ENCODE peak calls at places on chromosomes 12 and 14, in eight cellular contexts. One of them, this sample, is unnamed.

GRCh38 chr12:103401421-103401820 is 94.3 kb downstream of the C12orf42 start:
- DNase-seq in AG10803: no peak
- DNase-seq in endothelial cell: no peak
- DNase-seq in AG09309: no peak
- DNase-seq in AG09319: no peak
- DNase-seq in HFFc6: no peak
- DNase-seq in progenitor cell of endocrine pancreas: no peak
- DNase-seq in CD14-positive monocyte: no peak
- DNase-seq in this sample: no peak

GRCh38 chr14:55180434-55180833 is 11.0 kb downstream of the DLGAP5 start:
- DNase-seq in endothelial cell: no peak
- DNase-seq in AG09319: no peak
- DNase-seq in AG10803: no peak
- DNase-seq in AG09309: no peak
- DNase-seq in HFFc6: no peak
- DNase-seq in progenitor cell of endocrine pancreas: no peak
- DNase-seq in CD14-positive monocyte: no peak
- DNase-seq in this sample: peak

GRCh38 chr14:24965934-24966593 is 83.9 kb downstream of the STXBP6 start:
- DNase-seq in AG09309: peak
- DNase-seq in AG09319: peak
- DNase-seq in CD14-positive monocyte: no peak
- DNase-seq in progenitor cell of endocrine pancreas: no peak
- DNase-seq in endothelial cell: no peak
- DNase-seq in AG10803: peak
- DNase-seq in HFFc6: peak
- DNase-seq in this sample: peak

GRCh38 chr12:109920266-109920780 is 20.2 kb downstream of the TCHP start:
- DNase-seq in HFFc6: peak
- DNase-seq in CD14-positive monocyte: peak
- DNase-seq in endothelial cell: no peak
- DNase-seq in AG09309: no peak
- DNase-seq in AG10803: peak
- DNase-seq in AG09319: no peak
- DNase-seq in progenitor cell of endocrine pancreas: no peak
- DNase-seq in this sample: no peak

GRCh38 chr14:103683139-103683538 is 32.1 kb downstream of the XRCC3 start:
- DNase-seq in progenitor cell of endocrine pancreas: no peak
- DNase-seq in endothelial cell: no peak
- DNase-seq in CD14-positive monocyte: no peak
- DNase-seq in AG09319: no peak
- DNase-seq in AG10803: no peak
- DNase-seq in HFFc6: no peak
- DNase-seq in AG09309: no peak
- DNase-seq in this sample: no peak

GRCh38 chr14:58331111-58331510 is 32.8 kb downstream of the ARID4A start:
- DNase-seq in CD14-positive monocyte: peak
- DNase-seq in AG09319: peak
- DNase-seq in AG10803: peak
- DNase-seq in progenitor cell of endocrine pancreas: no peak
- DNase-seq in AG09309: peak
- DNase-seq in HFFc6: peak
- DNase-seq in endothelial cell: peak
- DNase-seq in this sample: peak

GRCh38 chr12:102374190-102374589 is 106.2 kb downstream of the IGF1 start:
- DNase-seq in AG10803: no peak
- DNase-seq in progenitor cell of endocrine pancreas: no peak
- DNase-seq in AG09319: no peak
- DNase-seq in endothelial cell: no peak
- DNase-seq in HFFc6: no peak
- DNase-seq in AG09309: no peak
- DNase-seq in CD14-positive monocyte: no peak
- DNase-seq in this sample: no peak

GRCh38 chr12:6821271-6821673 is 349 bp upstream of the GPR162 start:
- DNase-seq in AG09319: no peak
- DNase-seq in endothelial cell: peak
- DNase-seq in HFFc6: no peak
- DNase-seq in CD14-positive monocyte: peak
- DNase-seq in AG10803: peak
- DNase-seq in progenitor cell of endocrine pancreas: no peak
- DNase-seq in AG09309: no peak
- DNase-seq in this sample: peak

GRCh38 chr14:89427426-89428162 is 10.6 kb upstream of the FOXN3 start:
- DNase-seq in HFFc6: no peak
- DNase-seq in CD14-positive monocyte: no peak
- DNase-seq in endothelial cell: no peak
- DNase-seq in AG09319: no peak
- DNase-seq in progenitor cell of endocrine pancreas: no peak
- DNase-seq in AG10803: no peak
- DNase-seq in AG09309: no peak
- DNase-seq in this sample: no peak

GRCh38 chr14:89331398-89331797 is 85.6 kb downstream of the FOXN3 start:
- DNase-seq in AG10803: no peak
- DNase-seq in endothelial cell: no peak
- DNase-seq in AG09309: no peak
- DNase-seq in CD14-positive monocyte: no peak
- DNase-seq in progenitor cell of endocrine pancreas: no peak
- DNase-seq in AG09319: no peak
- DNase-seq in HFFc6: no peak
- DNase-seq in this sample: no peak

GRCh38 chr12:55906056-55906455 is 21.6 kb downstream of the PYM1 start:
- DNase-seq in progenitor cell of endocrine pancreas: no peak
- DNase-seq in HFFc6: peak
- DNase-seq in AG09309: no peak
- DNase-seq in endothelial cell: no peak
- DNase-seq in AG10803: peak
- DNase-seq in AG09319: no peak
- DNase-seq in CD14-positive monocyte: no peak
- DNase-seq in this sample: peak

GRCh38 chr14:24331731-24332093 is 3.2 kb downstream of the ADCY4 start:
- DNase-seq in CD14-positive monocyte: no peak
- DNase-seq in AG09319: no peak
- DNase-seq in AG09309: no peak
- DNase-seq in AG10803: no peak
- DNase-seq in HFFc6: no peak
- DNase-seq in progenitor cell of endocrine pancreas: no peak
- DNase-seq in endothelial cell: no peak
- DNase-seq in this sample: no peak

GRCh38 chr14:103143535-103143934 is 20.3 kb downstream of the TNFAIP2 start:
- DNase-seq in AG10803: peak
- DNase-seq in AG09319: no peak
- DNase-seq in HFFc6: peak
- DNase-seq in progenitor cell of endocrine pancreas: no peak
- DNase-seq in AG09309: no peak
- DNase-seq in endothelial cell: no peak
- DNase-seq in CD14-positive monocyte: no peak
- DNase-seq in this sample: no peak

GRCh38 chr14:66240112-66240511 is 246.1 kb upstream of the CCDC196 start:
- DNase-seq in AG09309: no peak
- DNase-seq in HFFc6: no peak
- DNase-seq in AG09319: no peak
- DNase-seq in AG10803: no peak
- DNase-seq in CD14-positive monocyte: no peak
- DNase-seq in progenitor cell of endocrine pancreas: no peak
- DNase-seq in endothelial cell: no peak
- DNase-seq in this sample: no peak

GRCh38 chr12:14698555-14698954 is 2.2 kb upstream of the GUCY2C start:
- DNase-seq in HFFc6: no peak
- DNase-seq in progenitor cell of endocrine pancreas: no peak
- DNase-seq in AG10803: no peak
- DNase-seq in endothelial cell: no peak
- DNase-seq in AG09309: no peak
- DNase-seq in AG09319: no peak
- DNase-seq in CD14-positive monocyte: no peak
- DNase-seq in this sample: no peak

GRCh38 chr12:25495336-25496097 is 57.6 kb downstream of the LMNTD1 start:
- DNase-seq in progenitor cell of endocrine pancreas: no peak
- DNase-seq in endothelial cell: no peak
- DNase-seq in AG09319: peak
- DNase-seq in AG09309: peak
- DNase-seq in AG10803: peak
- DNase-seq in HFFc6: peak
- DNase-seq in CD14-positive monocyte: no peak
- DNase-seq in this sample: peak

GRCh38 chr12:72133497-72134055 is 138.6 kb upstream of the TRHDE start:
- DNase-seq in AG10803: no peak
- DNase-seq in CD14-positive monocyte: no peak
- DNase-seq in HFFc6: peak
- DNase-seq in AG09309: no peak
- DNase-seq in progenitor cell of endocrine pancreas: no peak
- DNase-seq in endothelial cell: no peak
- DNase-seq in AG09319: no peak
- DNase-seq in this sample: no peak

GRCh38 chr12:68455676-68456345 is 123.6 kb upstream of the MDM1 start:
- DNase-seq in endothelial cell: no peak
- DNase-seq in AG10803: no peak
- DNase-seq in HFFc6: no peak
- DNase-seq in progenitor cell of endocrine pancreas: no peak
- DNase-seq in AG09309: no peak
- DNase-seq in AG09319: no peak
- DNase-seq in CD14-positive monocyte: no peak
- DNase-seq in this sample: no peak

GRCh38 chr14:64209428-64210165 is 84.6 kb downstream of the ESR2 start:
- DNase-seq in HFFc6: no peak
- DNase-seq in AG09309: no peak
- DNase-seq in progenitor cell of endocrine pancreas: no peak
- DNase-seq in CD14-positive monocyte: no peak
- DNase-seq in endothelial cell: no peak
- DNase-seq in AG10803: peak
- DNase-seq in AG09319: no peak
- DNase-seq in this sample: peak

GRCh38 chr12:48356041-48356768 is 5.5 kb upstream of the ZNF641 start:
- DNase-seq in HFFc6: no peak
- DNase-seq in AG09319: no peak
- DNase-seq in AG10803: no peak
- DNase-seq in AG09309: no peak
- DNase-seq in progenitor cell of endocrine pancreas: no peak
- DNase-seq in CD14-positive monocyte: no peak
- DNase-seq in endothelial cell: no peak
- DNase-seq in this sample: no peak

GRCh38 chr12:6551496-6552139 is 4.2 kb downstream of the IFFO1 start:
- DNase-seq in AG09319: no peak
- DNase-seq in endothelial cell: no peak
- DNase-seq in AG09309: no peak
- DNase-seq in AG10803: peak
- DNase-seq in CD14-positive monocyte: no peak
- DNase-seq in progenitor cell of endocrine pancreas: no peak
- DNase-seq in HFFc6: peak
- DNase-seq in this sample: peak

GRCh38 chr12:62692884-62693283 is 226.3 kb downstream of the MON2 start:
- DNase-seq in HFFc6: peak
- DNase-seq in AG09319: no peak
- DNase-seq in AG10803: peak
- DNase-seq in endothelial cell: no peak
- DNase-seq in CD14-positive monocyte: no peak
- DNase-seq in progenitor cell of endocrine pancreas: no peak
- DNase-seq in AG09309: peak
- DNase-seq in this sample: peak

DNA sequence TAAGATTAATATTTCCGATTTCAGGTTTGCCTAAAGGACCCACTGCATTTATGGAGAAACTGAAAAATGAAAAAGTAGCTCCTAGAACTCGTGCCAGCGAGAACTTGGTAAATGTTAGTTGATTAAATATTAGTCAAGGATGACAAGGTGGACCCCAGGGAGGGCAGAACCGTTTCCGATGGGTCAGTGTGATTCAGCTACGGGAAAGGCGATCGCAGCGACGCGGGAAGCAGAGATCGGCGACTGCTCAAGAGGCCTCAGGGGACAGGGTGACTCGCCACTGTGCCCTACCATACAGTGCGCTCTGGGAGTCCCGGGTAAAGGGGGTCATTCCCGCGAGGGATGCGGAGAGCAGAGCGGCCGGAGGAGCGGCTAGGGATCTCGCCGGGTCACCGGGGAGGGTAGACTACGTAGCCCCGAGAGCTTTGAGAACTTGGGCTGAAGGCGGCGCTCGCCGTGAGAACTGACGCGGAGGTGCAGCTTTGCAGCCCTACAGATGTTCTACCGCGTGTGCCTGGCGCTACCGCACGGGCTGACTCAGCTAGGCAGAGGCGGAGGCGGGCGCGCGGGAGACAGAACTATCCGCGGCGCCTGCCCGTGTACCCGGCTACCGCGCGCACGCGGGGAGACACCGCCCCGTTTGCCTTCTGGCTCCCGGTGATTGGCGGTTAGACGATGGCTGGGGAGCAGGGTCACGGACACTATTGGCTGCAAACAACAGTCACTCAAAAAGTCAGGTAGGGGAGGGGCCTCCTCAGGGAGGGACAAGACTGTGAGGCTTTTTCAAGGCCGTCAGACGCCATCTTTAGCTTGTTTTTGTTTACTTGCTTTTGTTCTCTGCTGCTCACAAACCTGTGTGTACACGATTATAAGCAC is 3.2 kb downstream of the C14orf93 start:
- DNase-seq in endothelial cell: peak
- DNase-seq in AG09309: peak
- DNase-seq in HFFc6: peak
- DNase-seq in progenitor cell of endocrine pancreas: peak
- DNase-seq in AG10803: peak
- DNase-seq in CD14-positive monocyte: peak
- DNase-seq in AG09319: peak
- DNase-seq in this sample: peak
- TF ChIP-seq CTCF in endothelial cell: no peak
- TF ChIP-seq CTCF in AG09309: peak
- TF ChIP-seq CTCF in HFFc6: peak
- TF ChIP-seq CTCF in progenitor cell of endocrine pancreas: peak
- TF ChIP-seq CTCF in AG10803: peak
- TF ChIP-seq CTCF in CD14-positive monocyte: peak
- TF ChIP-seq CTCF in AG09319: peak
- TF ChIP-seq CTCF in this sample: peak

GRCh38 chr12:92928962-92929915 is at the start of gene EEA1:
- DNase-seq in AG10803: peak
- DNase-seq in AG09319: peak
- DNase-seq in progenitor cell of endocrine pancreas: peak
- DNase-seq in AG09309: peak
- DNase-seq in CD14-positive monocyte: peak
- DNase-seq in endothelial cell: peak
- DNase-seq in HFFc6: peak
- DNase-seq in this sample: peak
- TF ChIP-seq CTCF in AG10803: no peak
- TF ChIP-seq CTCF in AG09319: peak
- TF ChIP-seq CTCF in progenitor cell of endocrine pancreas: peak
- TF ChIP-seq CTCF in AG09309: peak
- TF ChIP-seq CTCF in CD14-positive monocyte: no peak
- TF ChIP-seq CTCF in endothelial cell: peak
- TF ChIP-seq CTCF in HFFc6: peak
- TF ChIP-seq CTCF in this sample: peak

GRCh38 chr12:82756303-82756702 is 69.6 kb downstream of the TMTC2 start:
- DNase-seq in AG09319: no peak
- DNase-seq in endothelial cell: no peak
- DNase-seq in progenitor cell of endocrine pancreas: no peak
- DNase-seq in AG10803: no peak
- DNase-seq in CD14-positive monocyte: no peak
- DNase-seq in HFFc6: no peak
- DNase-seq in AG09309: no peak
- DNase-seq in this sample: no peak
- TF ChIP-seq CTCF in AG09319: no peak
- TF ChIP-seq CTCF in endothelial cell: no peak
- TF ChIP-seq CTCF in progenitor cell of endocrine pancreas: no peak
- TF ChIP-seq CTCF in AG10803: no peak
- TF ChIP-seq CTCF in CD14-positive monocyte: no peak
- TF ChIP-seq CTCF in HFFc6: no peak
- TF ChIP-seq CTCF in AG09309: no peak
- TF ChIP-seq CTCF in this sample: no peak

GRCh38 chr12:32679091-32679909 is at the start of gene DNM1L:
- DNase-seq in HFFc6: peak
- DNase-seq in AG09319: peak
- DNase-seq in AG09309: peak
- DNase-seq in AG10803: peak
- DNase-seq in CD14-positive monocyte: peak
- DNase-seq in progenitor cell of endocrine pancreas: peak
- DNase-seq in endothelial cell: peak
- DNase-seq in this sample: peak
- TF ChIP-seq CTCF in HFFc6: peak
- TF ChIP-seq CTCF in AG09319: no peak
- TF ChIP-seq CTCF in AG09309: no peak
- TF ChIP-seq CTCF in AG10803: peak
- TF ChIP-seq CTCF in CD14-positive monocyte: no peak
- TF ChIP-seq CTCF in progenitor cell of endocrine pancreas: peak
- TF ChIP-seq CTCF in endothelial cell: no peak
- TF ChIP-seq CTCF in this sample: no peak

This sample was measured in astrocyte of the spinal cord.